ENCODE peak calls at places on chromosomes 16 and 17, in six cellular contexts. One of them, this sample, is unnamed.

GRCh38 chr17:40113110-40113960 is 8.4 kb upstream of the MSL1 start:
- DNase-seq in GM12878: peak
- DNase-seq in HL-60: peak
- DNase-seq in H1: no peak
- DNase-seq in K562: peak
- DNase-seq in HepG2: peak
- DNase-seq in this sample: peak

GRCh38 chr16:55039511-55039910 is 108.8 kb downstream of the IRX5 start:
- DNase-seq in HepG2: no peak
- DNase-seq in GM12878: no peak
- DNase-seq in H1: no peak
- DNase-seq in K562: no peak
- DNase-seq in HL-60: no peak
- DNase-seq in this sample: no peak

GRCh38 chr16:30488764-30489595 is 16.4 kb downstream of the ITGAL start:
- DNase-seq in GM12878: no peak
- DNase-seq in HepG2: peak
- DNase-seq in H1: no peak
- DNase-seq in K562: peak
- DNase-seq in HL-60: no peak
- DNase-seq in this sample: no peak

GRCh38 chr17:67258836-67259468 is 14.0 kb upstream of the HELZ start:
- DNase-seq in H1: no peak
- DNase-seq in HL-60: peak
- DNase-seq in K562: no peak
- DNase-seq in HepG2: no peak
- DNase-seq in GM12878: no peak
- DNase-seq in this sample: no peak

GRCh38 chr16:85370881-85371651 is 242.1 kb upstream of the GSE1 start:
- DNase-seq in HL-60: no peak
- DNase-seq in K562: peak
- DNase-seq in H1: no peak
- DNase-seq in HepG2: no peak
- DNase-seq in GM12878: no peak
- DNase-seq in this sample: peak

GRCh38 chr17:1561420-1562177 is 993 bp downstream of the PITPNA start:
- DNase-seq in HL-60: no peak
- DNase-seq in K562: peak
- DNase-seq in HepG2: no peak
- DNase-seq in GM12878: no peak
- DNase-seq in H1: no peak
- DNase-seq in this sample: peak

GRCh38 chr17:73013299-73013698 is 79.2 kb downstream of the SLC39A11 start:
- DNase-seq in H1: no peak
- DNase-seq in K562: no peak
- DNase-seq in HL-60: peak
- DNase-seq in HepG2: no peak
- DNase-seq in GM12878: no peak
- DNase-seq in this sample: no peak

GRCh38 chr17:6670999-6671398 is 19.4 kb downstream of the C17orf100 start:
- DNase-seq in HL-60: no peak
- DNase-seq in H1: no peak
- DNase-seq in GM12878: no peak
- DNase-seq in K562: no peak
- DNase-seq in HepG2: no peak
- DNase-seq in this sample: no peak

GRCh38 chr16:64440421-64440831 is 681.4 kb downstream of the CDH11 start:
- DNase-seq in GM12878: no peak
- DNase-seq in H1: no peak
- DNase-seq in HepG2: peak
- DNase-seq in HL-60: no peak
- DNase-seq in K562: no peak
- DNase-seq in this sample: no peak

GRCh38 chr17:62919388-62919787 is 46.6 kb upstream of the TANC2 start:
- DNase-seq in K562: peak
- DNase-seq in HepG2: no peak
- DNase-seq in GM12878: no peak
- DNase-seq in H1: no peak
- DNase-seq in HL-60: no peak
- DNase-seq in this sample: no peak

GRCh38 chr17:30336369-30337171 is 2.7 kb upstream of the TMIGD1 start:
- DNase-seq in K562: peak
- DNase-seq in GM12878: no peak
- DNase-seq in H1: peak
- DNase-seq in HepG2: peak
- DNase-seq in HL-60: peak
- DNase-seq in this sample: peak

DNA sequence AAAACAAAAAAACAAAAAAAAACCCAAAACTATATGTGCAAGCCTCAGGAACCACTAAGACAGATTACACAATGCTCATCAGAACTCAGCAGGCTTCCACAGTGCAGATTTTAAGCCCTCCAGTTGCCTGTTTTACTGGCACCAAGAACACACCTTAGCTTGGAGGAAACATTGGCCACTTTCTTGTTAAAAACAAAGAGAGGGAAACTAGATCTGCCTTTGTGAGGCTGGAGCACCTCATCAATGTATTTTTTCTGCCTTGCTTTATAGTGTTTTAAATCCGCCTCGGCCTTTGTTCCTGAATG is 343.8 kb downstream of the WWOX start:
- DNase-seq in H1: no peak
- DNase-seq in HepG2: no peak
- DNase-seq in K562: no peak
- DNase-seq in GM12878: no peak
- DNase-seq in HL-60: no peak
- DNase-seq in this sample: no peak
- TF ChIP-seq GABPA in H1: no peak
- TF ChIP-seq GABPA in HepG2: no peak
- TF ChIP-seq GABPA in K562: no peak
- TF ChIP-seq GABPA in GM12878: no peak
- TF ChIP-seq GABPA in HL-60: no peak
- TF ChIP-seq GABPA in this sample: no peak

GRCh38 chr17:36124879-36125824 is 21.5 kb downstream of the CCL4 start:
- DNase-seq in HepG2: no peak
- DNase-seq in H1: no peak
- DNase-seq in K562: no peak
- DNase-seq in HL-60: no peak
- DNase-seq in GM12878: no peak
- DNase-seq in this sample: no peak

GRCh38 chr17:36129616-36130015 is 26.0 kb downstream of the CCL4 start:
- DNase-seq in HL-60: no peak
- DNase-seq in H1: no peak
- DNase-seq in HepG2: no peak
- DNase-seq in GM12878: no peak
- DNase-seq in K562: no peak
- DNase-seq in this sample: no peak

GRCh38 chr17:36128411-36128978 is 24.9 kb downstream of the CCL4 start:
- DNase-seq in K562: no peak
- DNase-seq in GM12878: no peak
- DNase-seq in HepG2: no peak
- DNase-seq in HL-60: no peak
- DNase-seq in H1: no peak
- DNase-seq in this sample: no peak

GRCh38 chr17:36127199-36127881 is 23.7 kb downstream of the CCL4 start:
- DNase-seq in K562: no peak
- DNase-seq in HL-60: no peak
- DNase-seq in H1: no peak
- DNase-seq in GM12878: peak
- DNase-seq in HepG2: no peak
- DNase-seq in this sample: no peak

GRCh38 chr17:36127882-36128369 is 24.3 kb downstream of the CCL4 start:
- DNase-seq in HL-60: peak
- DNase-seq in H1: no peak
- DNase-seq in HepG2: no peak
- DNase-seq in GM12878: no peak
- DNase-seq in K562: no peak
- DNase-seq in this sample: no peak
- TF ChIP-seq GABPA in HL-60: no peak
- TF ChIP-seq GABPA in H1: no peak
- TF ChIP-seq GABPA in HepG2: no peak
- TF ChIP-seq GABPA in GM12878: no peak
- TF ChIP-seq GABPA in K562: no peak
- TF ChIP-seq GABPA in this sample: no peak

GRCh38 chr16:13056607-13057006 is 155.2 kb downstream of the SHISA9 start:
- DNase-seq in H1: no peak
- DNase-seq in HepG2: no peak
- DNase-seq in GM12878: peak
- DNase-seq in HL-60: no peak
- DNase-seq in K562: no peak
- DNase-seq in this sample: no peak
- TF ChIP-seq GABPA in H1: no peak
- TF ChIP-seq GABPA in HepG2: no peak
- TF ChIP-seq GABPA in GM12878: no peak
- TF ChIP-seq GABPA in HL-60: no peak
- TF ChIP-seq GABPA in K562: no peak
- TF ChIP-seq GABPA in this sample: no peak

GRCh38 chr17:43018008-43018853 is 4.0 kb downstream of the VAT1 start:
- DNase-seq in GM12878: no peak
- DNase-seq in K562: no peak
- DNase-seq in HepG2: no peak
- DNase-seq in HL-60: peak
- DNase-seq in H1: no peak
- DNase-seq in this sample: peak
- TF ChIP-seq GABPA in GM12878: no peak
- TF ChIP-seq GABPA in K562: no peak
- TF ChIP-seq GABPA in HepG2: no peak
- TF ChIP-seq GABPA in HL-60: no peak
- TF ChIP-seq GABPA in H1: no peak
- TF ChIP-seq GABPA in this sample: no peak

GRCh38 chr17:57948169-57948554 is 7.0 kb downstream of the CUEDC1 start:
- DNase-seq in HL-60: no peak
- DNase-seq in K562: no peak
- DNase-seq in H1: no peak
- DNase-seq in GM12878: no peak
- DNase-seq in HepG2: no peak
- DNase-seq in this sample: no peak
- TF ChIP-seq GABPA in HL-60: no peak
- TF ChIP-seq GABPA in K562: no peak
- TF ChIP-seq GABPA in H1: no peak
- TF ChIP-seq GABPA in GM12878: no peak
- TF ChIP-seq GABPA in HepG2: no peak
- TF ChIP-seq GABPA in this sample: no peak

GRCh38 chr17:9330140-9330902 is 245.3 kb downstream of the STX8 start:
- DNase-seq in HepG2: no peak
- DNase-seq in H1: no peak
- DNase-seq in HL-60: no peak
- DNase-seq in GM12878: no peak
- DNase-seq in K562: no peak
- DNase-seq in this sample: no peak

GRCh38 chr17:9331512-9332163 is 244.0 kb downstream of the STX8 start:
- DNase-seq in H1: no peak
- DNase-seq in HepG2: no peak
- DNase-seq in GM12878: no peak
- DNase-seq in HL-60: no peak
- DNase-seq in K562: no peak
- DNase-seq in this sample: no peak

GRCh38 chr17:9330903-9331272 is 244.7 kb downstream of the STX8 start:
- DNase-seq in HL-60: no peak
- DNase-seq in HepG2: no peak
- DNase-seq in GM12878: no peak
- DNase-seq in H1: no peak
- DNase-seq in K562: no peak
- DNase-seq in this sample: no peak

GRCh38 chr17:9334536-9335446 is 240.8 kb downstream of the STX8 start:
- DNase-seq in H1: no peak
- DNase-seq in HepG2: no peak
- DNase-seq in GM12878: no peak
- DNase-seq in K562: no peak
- DNase-seq in HL-60: no peak
- DNase-seq in this sample: no peak

DNA sequence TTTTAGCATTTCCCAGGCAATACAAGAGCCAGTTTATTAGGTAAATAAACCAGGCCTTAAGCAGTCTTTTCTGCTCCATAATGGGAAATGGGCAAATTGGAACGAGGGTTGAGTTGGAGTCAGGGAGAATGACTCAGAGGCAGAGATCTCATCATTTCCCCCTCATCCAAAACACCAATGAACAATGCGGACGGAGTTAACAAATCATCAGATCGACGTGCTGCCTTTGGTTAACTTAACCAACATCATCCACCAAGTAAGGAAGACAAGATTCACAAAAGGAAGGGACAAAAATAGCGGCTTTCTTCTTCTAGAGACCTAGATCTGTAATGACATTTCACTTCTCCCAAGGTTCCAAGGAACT is 243.5 kb downstream of the STX8 start:
- DNase-seq in GM12878: no peak
- DNase-seq in K562: no peak
- DNase-seq in HL-60: no peak
- DNase-seq in H1: no peak
- DNase-seq in HepG2: no peak
- DNase-seq in this sample: no peak
- TF ChIP-seq GABPA in GM12878: no peak
- TF ChIP-seq GABPA in K562: no peak
- TF ChIP-seq GABPA in HL-60: no peak
- TF ChIP-seq GABPA in H1: no peak
- TF ChIP-seq GABPA in HepG2: no peak
- TF ChIP-seq GABPA in this sample: no peak

DNA sequence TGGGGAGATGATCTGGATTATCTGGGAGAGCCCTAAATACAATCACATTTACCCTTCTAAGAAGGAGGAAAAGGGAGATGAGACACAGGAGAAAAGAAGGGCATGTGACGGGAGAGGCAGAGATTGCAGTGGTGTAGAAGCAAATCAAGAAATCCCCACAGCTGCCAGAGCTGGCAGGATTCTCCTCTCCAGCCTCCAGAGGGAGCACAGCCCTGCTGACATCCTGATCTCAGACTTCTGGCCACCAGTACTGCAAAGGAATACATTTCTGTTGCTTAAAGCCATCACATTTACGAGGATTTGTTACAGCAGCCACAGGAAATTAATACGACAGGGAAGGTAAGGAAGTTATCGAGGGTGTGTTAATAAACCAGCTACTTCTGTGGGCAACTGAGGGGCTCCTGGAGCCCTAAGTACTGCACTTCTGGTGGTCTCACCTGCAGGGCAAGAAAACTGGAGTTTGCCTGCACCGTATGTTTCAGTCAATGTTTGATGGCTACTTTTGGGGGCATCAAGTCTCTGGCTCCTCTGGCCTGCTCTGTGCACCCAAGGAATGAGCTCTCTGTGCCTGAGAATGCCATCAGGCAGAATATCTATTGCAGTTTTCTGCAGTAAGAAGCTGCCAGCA is 22.9 kb upstream of the CDH13 start:
- DNase-seq in H1: no peak
- DNase-seq in HL-60: no peak
- DNase-seq in K562: no peak
- DNase-seq in HepG2: peak
- DNase-seq in GM12878: no peak
- DNase-seq in this sample: no peak
- TF ChIP-seq GABPA in H1: no peak
- TF ChIP-seq GABPA in HL-60: no peak
- TF ChIP-seq GABPA in K562: no peak
- TF ChIP-seq GABPA in HepG2: no peak
- TF ChIP-seq GABPA in GM12878: no peak
- TF ChIP-seq GABPA in this sample: no peak